ENCODE peak calls at places on chromosomes 13 and 19, in ten cellular contexts. Y is Peyer's patch; N is cardiac muscle cell; J is GDM1; R is fibroblast of mammary gland; X is epithelial cell of proximal tubule; U is activated naive CD4-positive, alpha-beta T cell; D is naive B cell; F is astrocyte of the cerebellum; W is A549. E is an unnamed sample.

GRCh38 chr19:40392894-40393517 is 3.0 kb upstream of the HIPK4 start:
- DNase-seq in Y (no peak), N (no peak), J (no peak), R (no peak), X (no peak), U (no peak), D (no peak), F (no peak), W (peak; percentile 81), E (no peak)

GRCh38 chr19:17202713-17203112 is 12.4 kb upstream of the USE1 start:
- DNase-seq in Y (no peak), N (no peak), J (no peak), R (no peak), X (no peak), U (no peak), D (no peak), F (no peak), W (no peak), E (no peak)

GRCh38 chr13:110965038-110965754 is 50.3 kb upstream of the ANKRD10 start:
- DNase-seq in Y (no peak), N (no peak), J (no peak), R (peak; percentile 94), X (peak; percentile 80), U (no peak), D (no peak), F (no peak), W (peak; percentile 28), E (peak; percentile 61)

GRCh38 chr13:65460136-65460535 is 1770.0 kb downstream of the PCDH9 start:
- DNase-seq in Y (no peak), N (no peak), J (no peak), R (no peak), X (no peak), U (no peak), D (no peak), F (no peak), W (no peak), E (no peak)

GRCh38 chr13:113219311-113219940 is 10.0 kb downstream of the CUL4A start:
- DNase-seq in Y (no peak), N (no peak), J (no peak), R (peak; percentile 24), X (no peak), U (no peak), D (no peak), F (no peak), W (no peak), E (no peak)

GRCh38 chr19:3108775-3109174 is 14.6 kb downstream of the GNA11 start:
- DNase-seq in Y (peak; percentile 77), N (peak; percentile 75), J (peak; percentile 58), R (peak; percentile 57), X (no peak), U (no peak), D (peak; percentile 66), F (peak; percentile 24), W (no peak), E (peak; percentile 72)

GRCh38 chr19:29795882-29796523 is 15.8 kb upstream of the CCNE1 start:
- DNase-seq in Y (no peak), N (no peak), J (no peak), R (no peak), X (no peak), U (no peak), D (no peak), F (no peak), W (no peak), E (no peak)

GRCh38 chr13:80469841-80470378 is 129.0 kb upstream of the SPRY2 start:
- DNase-seq in Y (no peak), N (no peak), J (no peak), R (peak; percentile 99), X (no peak), U (no peak), D (no peak), F (peak; percentile 13), W (peak; percentile 32), E (peak; percentile 51)

GRCh38 chr19:47093254-47093653 is 20.3 kb downstream of the ZC3H4 start:
- DNase-seq in Y (peak; percentile 40), N (no peak), J (no peak), R (peak; percentile 58), X (no peak), U (no peak), D (no peak), F (no peak), W (no peak), E (peak; percentile 30)

GRCh38 chr13:52162279-52163101 is 3.1 kb upstream of the NEK3 start:
- DNase-seq in Y (no peak), N (no peak), J (no peak), R (peak; percentile 45), X (no peak), U (no peak), D (no peak), F (peak; percentile 62), W (no peak), E (peak; percentile 39)

GRCh38 chr19:58229255-58229639 is 533 bp downstream of the ZNF544 start:
- DNase-seq in Y (no peak), N (peak; percentile 36), J (no peak), R (peak; percentile 49), X (no peak), U (no peak), D (no peak), F (no peak), W (peak; percentile 32), E (peak; percentile 52)

GRCh38 chr13:66765559-66765958 is 464.6 kb downstream of the PCDH9 start:
- DNase-seq in Y (no peak), N (no peak), J (no peak), R (no peak), X (no peak), U (no peak), D (no peak), F (no peak), W (no peak), E (no peak)

GRCh38 chr13:107743983-107744382 is 471.4 kb downstream of the LIG4 start:
- DNase-seq in Y (no peak), N (no peak), J (no peak), R (peak; percentile 18), X (no peak), U (no peak), D (no peak), F (no peak), W (no peak), E (peak; percentile 59)

GRCh38 chr19:17623224-17623935 is 64.8 kb downstream of the UNC13A start:
- DNase-seq in Y (no peak), N (no peak), J (no peak), R (no peak), X (no peak), U (no peak), D (no peak), F (no peak), W (no peak), E (no peak)

GRCh38 chr13:112576191-112576590 is 11.8 kb downstream of the TUBGCP3 start:
- DNase-seq in Y (no peak), N (no peak), J (no peak), R (no peak), X (no peak), U (no peak), D (no peak), F (no peak), W (no peak), E (no peak)

GRCh38 chr13:73290844-73291243 is 232.0 kb downstream of the KLF5 start:
- DNase-seq in Y (no peak), N (no peak), J (no peak), R (no peak), X (no peak), U (no peak), D (no peak), F (no peak), W (no peak), E (no peak)

GRCh38 chr13:27170521-27171243 is 929 bp downstream of the USP12 start:
- DNase-seq in Y (peak; percentile 37), N (peak; percentile 79), J (peak; percentile 58), R (no peak), X (no peak), U (peak; percentile 15), D (no peak), F (peak; percentile 59), W (peak; percentile 15), E (peak; percentile 69)

GRCh38 chr13:24727731-24728601 is 36.0 kb upstream of the RNF17 start:
- DNase-seq in Y (peak; percentile 60), N (peak; percentile 87), J (peak; percentile 73), R (peak; percentile 86), X (peak; percentile 38), U (no peak), D (peak; percentile 25), F (peak; percentile 74), W (peak; percentile 76), E (peak; percentile 85)

GRCh38 chr19:35170359-35171061 is 16.0 kb downstream of the FXYD5 start:
- DNase-seq in Y (no peak), N (no peak), J (no peak), R (peak; percentile 18), X (no peak), U (no peak), D (no peak), F (no peak), W (no peak), E (no peak)

GRCh38 chr19:8096071-8096470 is 43.5 kb downstream of the CCL25 start:
- DNase-seq in Y (no peak), N (no peak), J (no peak), R (no peak), X (no peak), U (no peak), D (no peak), F (no peak), W (no peak), E (no peak)

GRCh38 chr19:30708416-30708815 is 336.2 kb downstream of the ZNF536 start:
- DNase-seq in Y (no peak), N (no peak), J (no peak), R (no peak), X (no peak), U (no peak), D (no peak), F (no peak), W (no peak), E (no peak)

GRCh38 chr13:111043575-111043982 is 71.5 kb upstream of the ARHGEF7 start:
- DNase-seq in Y (no peak), N (no peak), J (no peak), R (peak; percentile 64), X (no peak), U (no peak), D (no peak), F (no peak), W (no peak), E (peak; percentile 33)

GRCh38 chr19:47156861-47157454 is 26.3 kb downstream of the SAE1 start:
- DNase-seq in Y (no peak), N (no peak), J (no peak), R (no peak), X (no peak), U (no peak), D (peak; percentile 9), F (peak; percentile 76), W (no peak), E (peak; percentile 90)

GRCh38 chr19:12325690-12326089 is 7.7 kb downstream of the ZNF563 start:
- DNase-seq in Y (no peak), N (no peak), J (no peak), R (no peak), X (no peak), U (no peak), D (no peak), F (no peak), W (no peak), E (no peak)

GRCh38 chr19:36049080-36049698 is 4.9 kb downstream of the THAP8 start:
- DNase-seq in Y (no peak), N (no peak), J (no peak), R (peak; percentile 9), X (no peak), U (no peak), D (no peak), F (no peak), W (no peak), E (no peak)

GRCh38 chr13:21557995-21558394 is 46.0 kb downstream of the MICU2 start:
- DNase-seq in Y (no peak), N (peak; percentile 59), J (no peak), R (peak; percentile 34), X (no peak), U (no peak), D (no peak), F (no peak), W (peak; percentile 10), E (no peak)

GRCh38 chr19:49880162-49880869 is 2.8 kb downstream of the TBC1D17 start:
- DNase-seq in Y (no peak), N (no peak), J (no peak), R (no peak), X (no peak), U (no peak), D (no peak), F (no peak), W (no peak), E (no peak)